ENCODE peak calls at places on chromosomes 1 and 21, in six cellular contexts. N is mammary epithelial cell; A is fibroblast of lung; O is activated CD8-positive, alpha-beta T cell treated with anti-CD3 and anti-CD28 coated beads for 36 hours; C is bronchial epithelial cell; H is CD8-positive, alpha-beta T cell. X is an unnamed sample.
A peak's percentile ranks its signal among the peaks of the same experiment; 100 is the strongest.

GRCh38 chr1:998905-999796 is 746 bp downstream of the HES4 start:
- DNase-seq in N (peak; percentile 47), A (no peak), O (peak; percentile 46), C (no peak), H (no peak), X (no peak)

GRCh38 chr1:151187205-151187604 is 2.8 kb downstream of the VPS72 start:
- DNase-seq in N (no peak), A (no peak), O (no peak), C (no peak), H (no peak), X (no peak)

GRCh38 chr1:180270767-180271639 is 40.9 kb downstream of the LHX4 start:
- DNase-seq in N (peak; percentile 10), A (peak; percentile 87), O (no peak), C (no peak), H (no peak), X (peak; percentile 18)

GRCh38 chr1:9850442-9851162 is 26.8 kb upstream of the CLSTN1 start:
- DNase-seq in N (no peak), A (no peak), O (no peak), C (no peak), H (no peak), X (no peak)

GRCh38 chr21:37257526-37257966 is 9.6 kb downstream of the VPS26C start:
- DNase-seq in N (no peak), A (peak; percentile 33), O (no peak), C (no peak), H (no peak), X (peak; percentile 8)

GRCh38 chr21:38995755-38996154 is 187.5 kb downstream of the PSMG1 start:
- DNase-seq in N (no peak), A (no peak), O (no peak), C (no peak), H (no peak), X (no peak)

GRCh38 chr1:84920159-84920558 is 27.2 kb upstream of the LPAR3 start:
- DNase-seq in N (no peak), A (no peak), O (no peak), C (no peak), H (no peak), X (no peak)

GRCh38 chr1:9302745-9303524 is 10.2 kb downstream of the SPSB1 start:
- DNase-seq in N (peak; percentile 93), A (peak; percentile 98), O (no peak), C (peak; percentile 92), H (no peak), X (peak; percentile 96)

GRCh38 chr1:205582471-205583291 is 49.1 kb downstream of the ELK4 start:
- DNase-seq in N (no peak), A (no peak), O (peak; percentile 65), C (no peak), H (peak; percentile 21), X (no peak)

GRCh38 chr21:44742418-44743153 is 31.2 kb upstream of the TSPEAR start:
- DNase-seq in N (peak; percentile 17), A (no peak), O (no peak), C (peak; percentile 18), H (no peak), X (peak; percentile 15)

DNA sequence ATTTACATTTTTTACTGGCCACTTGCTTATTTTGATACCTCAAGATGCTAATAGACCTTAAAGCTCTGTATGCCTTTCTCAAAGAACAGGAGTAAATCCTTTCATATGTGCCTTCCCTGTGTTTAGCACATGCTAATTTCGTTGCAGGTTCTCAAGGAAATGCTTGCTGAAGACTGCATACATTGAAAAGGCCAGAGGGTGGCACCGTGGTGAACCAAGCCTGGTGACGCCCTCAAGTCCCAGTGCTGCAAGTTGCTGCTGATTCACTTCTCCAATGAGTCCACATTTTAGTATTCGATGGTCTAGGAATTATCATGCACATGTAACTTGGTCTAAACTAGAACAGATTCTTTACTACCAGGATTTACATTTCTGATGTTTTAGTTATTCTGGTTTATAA is 94.1 kb downstream of the CLDN17 start:
- DNase-seq in N (peak; percentile 66), A (peak; percentile 0), O (peak; percentile 14), C (peak; percentile 82), H (no peak), X (no peak)
- TF ChIP-seq CTCF in N (peak; percentile 78), A (no peak), O (no peak), C (peak; percentile 78), H (no peak), X (no peak)

GRCh38 chr1:152735648-152736047 is 22.2 kb upstream of the KPRP start:
- DNase-seq in N (no peak), A (no peak), O (no peak), C (no peak), H (no peak), X (no peak)
- TF ChIP-seq CTCF in N (peak; percentile 82), A (peak; percentile 8), O (no peak), C (peak; percentile 59), H (no peak), X (peak; percentile 46)

DNA sequence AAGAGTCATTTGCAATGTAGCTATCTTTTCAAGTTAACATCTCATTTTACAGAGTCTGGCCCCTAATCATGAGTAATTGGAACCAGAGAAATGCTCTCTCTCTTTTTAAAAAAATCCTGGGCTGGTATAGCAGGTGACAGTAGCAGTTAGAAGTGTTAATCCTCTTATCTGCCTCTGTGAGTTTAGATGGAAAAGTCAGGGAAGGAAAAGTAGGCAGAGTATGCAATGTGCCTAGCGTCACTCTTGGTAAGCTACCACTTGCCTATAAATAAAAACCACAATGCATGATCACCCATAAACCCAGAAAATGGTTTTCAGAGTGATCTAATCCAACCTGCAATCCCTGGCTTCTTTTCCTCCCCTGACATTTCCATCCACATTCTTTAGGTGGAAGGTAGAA is 43.2 kb downstream of the UTP25 start:
- DNase-seq in N (no peak), A (no peak), O (no peak), C (no peak), H (no peak), X (no peak)
- TF ChIP-seq CTCF in N (no peak), A (no peak), O (no peak), C (no peak), H (no peak), X (no peak)

DNA sequence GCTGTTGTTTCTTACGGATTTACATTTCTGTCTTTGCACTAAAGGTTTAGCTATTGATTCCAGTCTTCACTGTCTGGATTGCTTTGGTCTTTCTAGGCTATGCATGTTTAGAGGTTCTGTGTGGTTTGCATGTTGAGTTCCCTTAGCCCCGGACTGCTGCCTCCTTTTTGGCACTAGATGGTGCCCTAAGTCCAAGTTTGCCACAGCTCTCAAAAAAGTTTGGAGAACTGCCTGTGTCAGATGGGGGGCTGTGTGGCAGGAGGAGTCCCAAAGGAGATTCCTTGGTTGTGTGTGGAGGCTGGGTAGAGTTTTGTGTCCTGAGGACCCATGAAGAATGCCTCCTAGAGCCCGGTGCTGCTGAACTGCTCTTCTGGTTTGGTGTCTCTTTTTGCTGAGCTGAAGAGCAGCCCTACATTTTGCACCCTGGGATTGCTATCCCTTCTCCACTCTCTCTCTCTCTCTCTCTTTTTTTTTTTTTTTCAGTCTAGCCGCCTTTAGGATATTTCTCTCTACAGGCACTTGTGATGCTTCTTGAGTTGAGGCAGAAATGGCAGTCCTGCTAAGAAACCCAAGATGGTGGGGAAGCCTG is 74.4 kb downstream of the PTGS2 start:
- DNase-seq in N (peak; percentile 64), A (peak; percentile 50), O (peak; percentile 46), C (peak; percentile 63), H (no peak), X (peak; percentile 64)
- TF ChIP-seq CTCF in N (peak; percentile 91), A (peak; percentile 90), O (peak; percentile 46), C (peak; percentile 83), H (peak; percentile 22), X (peak; percentile 79)

GRCh38 chr1:25245809-25246599 is 1.2 kb downstream of the RSRP1 start:
- DNase-seq in N (peak; percentile 31), A (peak; percentile 29), O (no peak), C (peak; percentile 50), H (no peak), X (peak; percentile 39)

GRCh38 chr1:25246600-25247023 is 642 bp downstream of the RSRP1 start:
- DNase-seq in N (no peak), A (peak; percentile 15), O (peak; percentile 39), C (no peak), H (peak; percentile 38), X (no peak)

GRCh38 chr1:25247024-25247828 is at the start of gene RSRP1:
- DNase-seq in N (peak; percentile 95), A (peak; percentile 95), O (peak; percentile 100), C (peak; percentile 89), H (peak; percentile 100), X (peak; percentile 98)

GRCh38 chr1:25245393-25245792 is 1.9 kb downstream of the RSRP1 start:
- DNase-seq in N (no peak), A (no peak), O (no peak), C (no peak), H (no peak), X (no peak)

DNA sequence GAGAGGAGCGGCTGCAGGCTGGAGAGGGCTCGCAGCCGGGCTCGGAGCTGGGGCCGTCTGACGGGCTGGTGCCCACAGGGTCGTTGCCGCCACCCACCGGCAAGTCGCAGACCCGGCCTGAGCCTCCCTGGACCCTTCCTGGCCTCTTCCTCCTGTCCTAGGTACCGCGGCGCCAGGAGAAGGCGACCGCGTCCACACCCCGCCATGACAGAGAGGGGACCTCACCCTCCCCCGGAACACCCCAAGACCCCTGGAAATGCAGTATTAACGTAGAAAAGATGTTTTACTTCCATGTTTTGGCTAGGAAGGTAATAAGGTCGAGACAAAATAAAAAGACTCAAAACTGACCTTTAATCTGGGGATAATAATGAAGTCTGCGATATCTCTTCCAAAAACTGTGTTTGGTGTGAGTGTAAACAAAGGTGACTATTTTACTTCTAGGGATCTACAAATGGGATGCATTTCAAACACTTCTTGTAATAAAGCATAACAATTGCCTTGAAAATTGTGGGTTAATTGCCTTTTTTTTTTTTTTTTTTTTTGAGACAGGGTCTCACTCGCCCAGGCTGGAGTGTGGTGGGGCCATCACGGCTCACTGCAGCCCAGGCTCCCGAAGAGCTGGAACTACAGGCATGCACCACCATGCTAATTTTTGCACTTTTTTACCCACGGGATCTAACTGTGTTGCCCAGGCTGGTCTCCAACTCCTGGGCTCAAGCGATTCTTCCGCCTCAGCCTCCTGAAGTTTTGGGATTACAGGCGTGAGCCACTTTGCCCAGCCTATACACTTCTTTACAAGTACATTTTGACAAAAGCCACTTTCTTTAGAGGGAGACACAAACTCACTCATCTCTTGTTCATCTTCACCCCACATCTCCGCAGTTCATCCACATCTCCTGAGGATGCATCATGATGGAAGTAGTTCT is 838 bp upstream of the RSRP1 start:
- DNase-seq in N (no peak), A (no peak), O (no peak), C (no peak), H (no peak), X (no peak)
- TF ChIP-seq CTCF in N (peak; percentile 2), A (no peak), O (no peak), C (no peak), H (no peak), X (peak; percentile 36)

GRCh38 chr1:18534810-18535205 is 54.1 kb downstream of the KLHDC7A start:
- DNase-seq in N (no peak), A (no peak), O (no peak), C (no peak), H (no peak), X (no peak)
- TF ChIP-seq CTCF in N (no peak), A (no peak), O (no peak), C (no peak), H (no peak), X (no peak)